ENCODE peak calls at places on chromosomes 12 and 14, in eight cellular contexts. One of them, this sample, is unnamed.

GRCh38 chr12:80101126-80101525 is 1.8 kb downstream of the OTOGL start:
- DNase-seq in fibroblast of mammary gland: peak; percentile 29
- DNase-seq in adrenal gland: no peak
- DNase-seq in BJ: no peak
- DNase-seq in activated CD8-positive, alpha-beta T cell treated with anti-CD3 and anti-CD28 coated beads for 36 hours: no peak
- DNase-seq in endothelial cell: no peak
- DNase-seq in NB4: peak; percentile 30
- DNase-seq in heart left ventricle: no peak
- DNase-seq in this sample: peak; percentile 45

GRCh38 chr14:21251215-21251614 is 18.0 kb downstream of the HNRNPC start:
- DNase-seq in heart left ventricle: no peak
- DNase-seq in fibroblast of mammary gland: no peak
- DNase-seq in NB4: no peak
- DNase-seq in adrenal gland: no peak
- DNase-seq in activated CD8-positive, alpha-beta T cell treated with anti-CD3 and anti-CD28 coated beads for 36 hours: no peak
- DNase-seq in endothelial cell: no peak
- DNase-seq in BJ: no peak
- DNase-seq in this sample: no peak

GRCh38 chr14:78974691-78975090 is 804.5 kb downstream of the NRXN3 start:
- DNase-seq in activated CD8-positive, alpha-beta T cell treated with anti-CD3 and anti-CD28 coated beads for 36 hours: no peak
- DNase-seq in adrenal gland: no peak
- DNase-seq in endothelial cell: no peak
- DNase-seq in BJ: no peak
- DNase-seq in heart left ventricle: no peak
- DNase-seq in fibroblast of mammary gland: peak; percentile 61
- DNase-seq in NB4: no peak
- DNase-seq in this sample: peak; percentile 8

GRCh38 chr14:90034156-90034555 is 27.6 kb upstream of the KCNK13 start:
- DNase-seq in heart left ventricle: no peak
- DNase-seq in BJ: no peak
- DNase-seq in NB4: no peak
- DNase-seq in adrenal gland: no peak
- DNase-seq in endothelial cell: no peak
- DNase-seq in activated CD8-positive, alpha-beta T cell treated with anti-CD3 and anti-CD28 coated beads for 36 hours: no peak
- DNase-seq in fibroblast of mammary gland: no peak
- DNase-seq in this sample: no peak

GRCh38 chr12:78470354-78471195 is 394.0 kb upstream of the SYT1 start:
- DNase-seq in BJ: no peak
- DNase-seq in heart left ventricle: no peak
- DNase-seq in NB4: peak; percentile 30
- DNase-seq in activated CD8-positive, alpha-beta T cell treated with anti-CD3 and anti-CD28 coated beads for 36 hours: peak; percentile 11
- DNase-seq in endothelial cell: peak; percentile 34
- DNase-seq in fibroblast of mammary gland: peak; percentile 60
- DNase-seq in adrenal gland: no peak
- DNase-seq in this sample: peak; percentile 62

GRCh38 chr12:57874166-57875108 is 27.9 kb upstream of the CTDSP2 start:
- DNase-seq in heart left ventricle: no peak
- DNase-seq in NB4: peak; percentile 73
- DNase-seq in adrenal gland: no peak
- DNase-seq in fibroblast of mammary gland: no peak
- DNase-seq in activated CD8-positive, alpha-beta T cell treated with anti-CD3 and anti-CD28 coated beads for 36 hours: no peak
- DNase-seq in BJ: no peak
- DNase-seq in endothelial cell: no peak
- DNase-seq in this sample: no peak

GRCh38 chr12:57511161-57511560 is 9.2 kb downstream of the DDIT3 start:
- DNase-seq in NB4: no peak
- DNase-seq in adrenal gland: no peak
- DNase-seq in heart left ventricle: no peak
- DNase-seq in endothelial cell: no peak
- DNase-seq in BJ: no peak
- DNase-seq in fibroblast of mammary gland: no peak
- DNase-seq in activated CD8-positive, alpha-beta T cell treated with anti-CD3 and anti-CD28 coated beads for 36 hours: no peak
- DNase-seq in this sample: no peak

GRCh38 chr14:67555518-67556090 is 22.5 kb downstream of the PLEKHH1 start:
- DNase-seq in NB4: no peak
- DNase-seq in endothelial cell: no peak
- DNase-seq in adrenal gland: no peak
- DNase-seq in activated CD8-positive, alpha-beta T cell treated with anti-CD3 and anti-CD28 coated beads for 36 hours: no peak
- DNase-seq in heart left ventricle: no peak
- DNase-seq in BJ: no peak
- DNase-seq in fibroblast of mammary gland: no peak
- DNase-seq in this sample: no peak

GRCh38 chr12:48970702-48971334 is 717 bp downstream of the WNT10B start:
- DNase-seq in adrenal gland: no peak
- DNase-seq in activated CD8-positive, alpha-beta T cell treated with anti-CD3 and anti-CD28 coated beads for 36 hours: no peak
- DNase-seq in BJ: no peak
- DNase-seq in heart left ventricle: no peak
- DNase-seq in endothelial cell: no peak
- DNase-seq in fibroblast of mammary gland: no peak
- DNase-seq in NB4: no peak
- DNase-seq in this sample: no peak

GRCh38 chr12:99852666-99853065 is 132.1 kb downstream of the ANKS1B start:
- DNase-seq in NB4: peak; percentile 5
- DNase-seq in heart left ventricle: no peak
- DNase-seq in activated CD8-positive, alpha-beta T cell treated with anti-CD3 and anti-CD28 coated beads for 36 hours: no peak
- DNase-seq in adrenal gland: no peak
- DNase-seq in endothelial cell: no peak
- DNase-seq in fibroblast of mammary gland: no peak
- DNase-seq in BJ: no peak
- DNase-seq in this sample: no peak

GRCh38 chr12:108320503-108321293 is 18.4 kb downstream of the CMKLR1 start:
- DNase-seq in NB4: peak; percentile 51
- DNase-seq in activated CD8-positive, alpha-beta T cell treated with anti-CD3 and anti-CD28 coated beads for 36 hours: no peak
- DNase-seq in BJ: no peak
- DNase-seq in heart left ventricle: no peak
- DNase-seq in adrenal gland: no peak
- DNase-seq in endothelial cell: no peak
- DNase-seq in fibroblast of mammary gland: no peak
- DNase-seq in this sample: no peak

DNA sequence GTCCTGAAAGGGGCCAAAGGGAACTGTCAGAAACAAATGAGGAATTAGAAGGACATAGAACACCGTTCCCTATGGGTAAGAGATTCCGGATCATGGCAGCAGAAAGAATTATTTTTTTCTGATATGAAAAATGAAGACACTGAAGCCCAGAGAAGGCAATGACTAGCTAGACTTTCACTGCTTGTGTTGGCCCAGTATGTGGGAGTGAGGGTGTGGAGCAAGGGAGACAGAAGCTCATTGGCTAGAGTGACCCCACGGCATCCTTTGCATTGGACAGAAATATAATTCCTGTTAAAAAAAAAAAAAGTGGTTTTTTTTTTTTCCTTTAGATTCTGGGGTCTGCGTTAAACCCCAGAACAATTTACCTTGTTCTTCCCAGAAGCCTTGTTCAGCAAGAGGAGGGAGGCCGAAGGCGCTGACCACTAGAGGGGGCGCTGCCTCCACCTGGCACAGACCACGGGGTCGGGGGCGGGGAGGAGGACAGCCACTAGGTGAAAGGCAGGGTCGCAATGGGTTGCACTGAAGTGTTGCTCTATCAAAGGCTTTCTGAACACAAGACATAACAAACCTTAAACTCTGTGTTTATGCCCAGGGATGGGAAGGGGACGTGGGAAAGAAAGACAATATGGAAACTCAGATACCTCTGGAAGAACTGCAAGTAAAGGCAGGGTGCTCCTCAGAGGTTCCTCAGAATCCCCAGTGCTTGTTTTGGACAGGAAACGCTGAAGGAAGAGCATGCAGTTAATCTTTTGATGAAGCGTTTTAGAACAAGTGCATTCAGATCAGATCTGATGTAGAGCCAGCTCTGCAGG is 156.8 kb downstream of the KCNA5 start:
- DNase-seq in NB4: peak; percentile 54
- DNase-seq in BJ: no peak
- DNase-seq in fibroblast of mammary gland: peak; percentile 5
- DNase-seq in heart left ventricle: peak; percentile 44
- DNase-seq in adrenal gland: no peak
- DNase-seq in endothelial cell: peak; percentile 90
- DNase-seq in activated CD8-positive, alpha-beta T cell treated with anti-CD3 and anti-CD28 coated beads for 36 hours: peak; percentile 66
- DNase-seq in this sample: no peak
- TF ChIP-seq CTCF in NB4: peak; percentile 79
- TF ChIP-seq CTCF in BJ: peak; percentile 66
- TF ChIP-seq CTCF in fibroblast of mammary gland: peak; percentile 32
- TF ChIP-seq CTCF in heart left ventricle: peak; percentile 65
- TF ChIP-seq CTCF in adrenal gland: peak; percentile 28
- TF ChIP-seq CTCF in endothelial cell: peak; percentile 79
- TF ChIP-seq CTCF in activated CD8-positive, alpha-beta T cell treated with anti-CD3 and anti-CD28 coated beads for 36 hours: peak; percentile 55
- TF ChIP-seq CTCF in this sample: no peak

GRCh38 chr12:40662366-40662765 is 29.9 kb upstream of the CNTN1 start:
- DNase-seq in BJ: no peak
- DNase-seq in endothelial cell: no peak
- DNase-seq in heart left ventricle: no peak
- DNase-seq in activated CD8-positive, alpha-beta T cell treated with anti-CD3 and anti-CD28 coated beads for 36 hours: no peak
- DNase-seq in fibroblast of mammary gland: no peak
- DNase-seq in adrenal gland: no peak
- DNase-seq in NB4: no peak
- DNase-seq in this sample: no peak

GRCh38 chr12:40663781-40664180 is 28.5 kb upstream of the CNTN1 start:
- DNase-seq in heart left ventricle: no peak
- DNase-seq in adrenal gland: no peak
- DNase-seq in NB4: no peak
- DNase-seq in activated CD8-positive, alpha-beta T cell treated with anti-CD3 and anti-CD28 coated beads for 36 hours: no peak
- DNase-seq in endothelial cell: no peak
- DNase-seq in BJ: no peak
- DNase-seq in fibroblast of mammary gland: no peak
- DNase-seq in this sample: no peak

GRCh38 chr12:40672650-40673319 is 19.5 kb upstream of the CNTN1 start:
- DNase-seq in endothelial cell: no peak
- DNase-seq in adrenal gland: no peak
- DNase-seq in heart left ventricle: no peak
- DNase-seq in activated CD8-positive, alpha-beta T cell treated with anti-CD3 and anti-CD28 coated beads for 36 hours: no peak
- DNase-seq in BJ: no peak
- DNase-seq in fibroblast of mammary gland: peak; percentile 10
- DNase-seq in NB4: no peak
- DNase-seq in this sample: no peak

GRCh38 chr12:40668095-40668494 is 24.1 kb upstream of the CNTN1 start:
- DNase-seq in activated CD8-positive, alpha-beta T cell treated with anti-CD3 and anti-CD28 coated beads for 36 hours: no peak
- DNase-seq in BJ: no peak
- DNase-seq in heart left ventricle: no peak
- DNase-seq in endothelial cell: no peak
- DNase-seq in fibroblast of mammary gland: no peak
- DNase-seq in NB4: no peak
- DNase-seq in adrenal gland: no peak
- DNase-seq in this sample: no peak
- TF ChIP-seq CTCF in activated CD8-positive, alpha-beta T cell treated with anti-CD3 and anti-CD28 coated beads for 36 hours: no peak
- TF ChIP-seq CTCF in BJ: no peak
- TF ChIP-seq CTCF in heart left ventricle: no peak
- TF ChIP-seq CTCF in endothelial cell: no peak
- TF ChIP-seq CTCF in fibroblast of mammary gland: no peak
- TF ChIP-seq CTCF in NB4: no peak
- TF ChIP-seq CTCF in adrenal gland: no peak
- TF ChIP-seq CTCF in this sample: no peak

DNA sequence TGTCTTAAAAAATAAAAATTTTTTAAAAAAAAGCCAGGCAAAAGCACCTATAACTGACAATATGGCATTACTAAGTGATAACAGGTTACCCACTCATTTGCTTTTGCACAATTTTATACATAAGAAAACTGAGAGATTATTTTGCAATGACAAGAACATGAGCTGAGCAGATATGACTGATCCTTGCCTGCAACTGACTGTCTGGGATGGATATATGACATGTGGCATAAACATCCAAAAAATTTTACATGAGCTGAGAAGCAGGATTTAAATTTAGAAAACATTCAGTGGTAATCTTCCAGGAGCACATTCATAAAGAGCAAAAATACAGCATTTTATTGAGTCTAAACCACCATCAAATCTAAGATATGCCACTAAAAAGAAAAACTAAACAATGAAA is 125.3 kb upstream of the TMEM233 start:
- DNase-seq in endothelial cell: no peak
- DNase-seq in adrenal gland: no peak
- DNase-seq in BJ: no peak
- DNase-seq in heart left ventricle: no peak
- DNase-seq in NB4: no peak
- DNase-seq in activated CD8-positive, alpha-beta T cell treated with anti-CD3 and anti-CD28 coated beads for 36 hours: no peak
- DNase-seq in fibroblast of mammary gland: no peak
- DNase-seq in this sample: no peak
- TF ChIP-seq CTCF in endothelial cell: no peak
- TF ChIP-seq CTCF in adrenal gland: no peak
- TF ChIP-seq CTCF in BJ: no peak
- TF ChIP-seq CTCF in heart left ventricle: no peak
- TF ChIP-seq CTCF in NB4: no peak
- TF ChIP-seq CTCF in activated CD8-positive, alpha-beta T cell treated with anti-CD3 and anti-CD28 coated beads for 36 hours: no peak
- TF ChIP-seq CTCF in fibroblast of mammary gland: no peak
- TF ChIP-seq CTCF in this sample: no peak

GRCh38 chr12:3745152-3745551 is 7.8 kb downstream of the CRACR2A start:
- DNase-seq in adrenal gland: no peak
- DNase-seq in BJ: no peak
- DNase-seq in NB4: no peak
- DNase-seq in heart left ventricle: no peak
- DNase-seq in endothelial cell: no peak
- DNase-seq in activated CD8-positive, alpha-beta T cell treated with anti-CD3 and anti-CD28 coated beads for 36 hours: no peak
- DNase-seq in fibroblast of mammary gland: no peak
- DNase-seq in this sample: no peak

GRCh38 chr12:3746758-3747157 is 6.2 kb downstream of the CRACR2A start:
- DNase-seq in activated CD8-positive, alpha-beta T cell treated with anti-CD3 and anti-CD28 coated beads for 36 hours: no peak
- DNase-seq in NB4: no peak
- DNase-seq in heart left ventricle: no peak
- DNase-seq in fibroblast of mammary gland: no peak
- DNase-seq in adrenal gland: no peak
- DNase-seq in endothelial cell: no peak
- DNase-seq in BJ: no peak
- DNase-seq in this sample: no peak

GRCh38 chr12:3743803-3744202 is 9.1 kb downstream of the CRACR2A start:
- DNase-seq in NB4: no peak
- DNase-seq in activated CD8-positive, alpha-beta T cell treated with anti-CD3 and anti-CD28 coated beads for 36 hours: peak; percentile 75
- DNase-seq in endothelial cell: no peak
- DNase-seq in adrenal gland: no peak
- DNase-seq in fibroblast of mammary gland: peak; percentile 49
- DNase-seq in BJ: no peak
- DNase-seq in heart left ventricle: no peak
- DNase-seq in this sample: no peak

GRCh38 chr12:3741882-3742672 is 10.8 kb downstream of the CRACR2A start:
- DNase-seq in activated CD8-positive, alpha-beta T cell treated with anti-CD3 and anti-CD28 coated beads for 36 hours: no peak
- DNase-seq in NB4: no peak
- DNase-seq in adrenal gland: no peak
- DNase-seq in BJ: no peak
- DNase-seq in fibroblast of mammary gland: no peak
- DNase-seq in endothelial cell: no peak
- DNase-seq in heart left ventricle: no peak
- DNase-seq in this sample: no peak

DNA sequence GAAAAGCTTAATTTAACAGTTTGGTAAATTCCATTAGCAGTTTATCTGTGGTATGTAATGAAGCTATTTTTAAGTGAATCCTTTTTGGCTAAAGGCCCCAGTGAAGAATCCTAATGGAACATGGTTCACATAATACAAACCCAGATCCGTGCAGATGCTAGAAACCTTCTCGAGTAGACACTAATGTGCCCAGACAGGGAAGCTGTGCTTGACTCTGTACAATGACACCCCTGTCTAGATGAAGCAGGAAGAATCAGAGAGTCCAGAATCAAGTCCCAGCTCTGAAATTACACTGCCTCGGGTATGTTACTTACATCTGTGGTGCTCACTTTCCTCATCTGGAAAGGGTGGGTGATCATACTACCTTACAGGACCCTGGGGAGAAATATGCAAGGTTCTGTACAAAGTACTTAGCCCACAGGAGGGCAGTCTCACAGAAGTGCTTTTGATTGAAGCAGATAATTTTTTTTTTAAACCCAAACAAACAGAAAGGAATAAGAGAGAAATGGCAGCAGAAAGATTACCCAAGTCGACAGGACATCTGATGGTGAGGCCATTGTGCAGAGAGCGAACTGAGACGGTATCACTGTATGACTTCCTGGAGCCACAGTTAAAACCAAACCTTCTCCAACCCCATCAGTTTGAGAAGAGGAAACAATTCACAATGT is 8.6 kb downstream of the CRACR2A start:
- DNase-seq in heart left ventricle: no peak
- DNase-seq in NB4: peak; percentile 33
- DNase-seq in fibroblast of mammary gland: no peak
- DNase-seq in adrenal gland: no peak
- DNase-seq in activated CD8-positive, alpha-beta T cell treated with anti-CD3 and anti-CD28 coated beads for 36 hours: no peak
- DNase-seq in BJ: no peak
- DNase-seq in endothelial cell: no peak
- DNase-seq in this sample: no peak
- TF ChIP-seq CTCF in heart left ventricle: no peak
- TF ChIP-seq CTCF in NB4: no peak
- TF ChIP-seq CTCF in fibroblast of mammary gland: no peak
- TF ChIP-seq CTCF in adrenal gland: no peak
- TF ChIP-seq CTCF in activated CD8-positive, alpha-beta T cell treated with anti-CD3 and anti-CD28 coated beads for 36 hours: peak; percentile 26
- TF ChIP-seq CTCF in BJ: no peak
- TF ChIP-seq CTCF in endothelial cell: no peak
- TF ChIP-seq CTCF in this sample: no peak

This sample was measured in MCF 10A.